ENCODE peak calls at places on chromosomes 11 and 22, in four cellular contexts. One of them, this sample, is unnamed.

GRCh38 chr11:112280268-112281126 is 19.8 kb upstream of the PLET1 start:
- DNase-seq in PC-3: peak
- DNase-seq in PC-9: peak
- DNase-seq in OCI-LY7: peak
- DNase-seq in this sample: peak

GRCh38 chr11:71580057-71581003 is 2.3 kb downstream of the KRTAP5-11 start:
- DNase-seq in PC-3: peak
- DNase-seq in PC-9: peak
- DNase-seq in OCI-LY7: peak
- DNase-seq in this sample: peak

GRCh38 chr22:27724706-27725105 is 76.8 kb downstream of the MN1 start:
- DNase-seq in PC-3: no peak
- DNase-seq in PC-9: peak
- DNase-seq in OCI-LY7: no peak
- DNase-seq in this sample: no peak

GRCh38 chr11:20731676-20732075 is 62.3 kb downstream of the NELL1 start:
- DNase-seq in PC-3: no peak
- DNase-seq in PC-9: no peak
- DNase-seq in OCI-LY7: no peak
- DNase-seq in this sample: no peak

GRCh38 chr11:45362636-45363035 is 76.5 kb upstream of the SYT13 start:
- DNase-seq in PC-3: no peak
- DNase-seq in PC-9: no peak
- DNase-seq in OCI-LY7: no peak
- DNase-seq in this sample: no peak

GRCh38 chr11:57315491-57315890 is 9.3 kb downstream of the TNKS1BP1 start:
- DNase-seq in PC-3: no peak
- DNase-seq in PC-9: no peak
- DNase-seq in OCI-LY7: no peak
- DNase-seq in this sample: no peak

GRCh38 chr11:46701078-46701654 is 335 bp downstream of the ZNF408 start:
- DNase-seq in PC-3: no peak
- DNase-seq in PC-9: no peak
- DNase-seq in OCI-LY7: no peak
- DNase-seq in this sample: peak

GRCh38 chr22:43850529-43850928 is 11.8 kb downstream of the SULT4A1 start:
- DNase-seq in PC-3: no peak
- DNase-seq in PC-9: no peak
- DNase-seq in OCI-LY7: no peak
- DNase-seq in this sample: no peak

GRCh38 chr11:14179126-14179820 is 179.7 kb downstream of the RRAS2 start:
- DNase-seq in PC-3: no peak
- DNase-seq in PC-9: no peak
- DNase-seq in OCI-LY7: no peak
- DNase-seq in this sample: no peak

GRCh38 chr11:30586251-30587144 is at the start of gene MPPED2:
- DNase-seq in PC-3: no peak
- DNase-seq in PC-9: no peak
- DNase-seq in OCI-LY7: no peak
- DNase-seq in this sample: peak

GRCh38 chr11:75063732-75064314 is 32.9 kb downstream of the OR2AT4 start:
- DNase-seq in PC-3: peak
- DNase-seq in PC-9: no peak
- DNase-seq in OCI-LY7: no peak
- DNase-seq in this sample: no peak

GRCh38 chr11:32081129-32081641 is 9.7 kb upstream of the RCN1 start:
- DNase-seq in PC-3: peak
- DNase-seq in PC-9: peak
- DNase-seq in OCI-LY7: no peak
- DNase-seq in this sample: no peak

GRCh38 chr22:46069518-46070214 is 80.7 kb upstream of the PPARA start:
- DNase-seq in PC-3: peak
- DNase-seq in PC-9: peak
- DNase-seq in OCI-LY7: peak
- DNase-seq in this sample: no peak

GRCh38 chr11:57792060-57792541 is 30.5 kb downstream of the CTNND1 start:
- DNase-seq in PC-3: no peak
- DNase-seq in PC-9: peak
- DNase-seq in OCI-LY7: no peak
- DNase-seq in this sample: no peak

GRCh38 chr11:22668005-22668796 is 1.8 kb downstream of the GAS2 start:
- DNase-seq in PC-3: no peak
- DNase-seq in PC-9: no peak
- DNase-seq in OCI-LY7: no peak
- DNase-seq in this sample: no peak

GRCh38 chr11:112525270-112525669 is 264.6 kb upstream of the PLET1 start:
- DNase-seq in PC-3: no peak
- DNase-seq in PC-9: no peak
- DNase-seq in OCI-LY7: no peak
- DNase-seq in this sample: no peak

GRCh38 chr11:11476971-11477645 is 124.1 kb upstream of the CSNK2A3 start:
- DNase-seq in PC-3: no peak
- DNase-seq in PC-9: no peak
- DNase-seq in OCI-LY7: no peak
- DNase-seq in this sample: no peak

GRCh38 chr22:37457093-37457893 is 28.9 kb downstream of the MFNG start:
- DNase-seq in PC-3: peak
- DNase-seq in PC-9: peak
- DNase-seq in OCI-LY7: peak
- DNase-seq in this sample: peak

GRCh38 chr22:21753374-21754111 is 17.9 kb upstream of the YPEL1 start:
- DNase-seq in PC-3: no peak
- DNase-seq in PC-9: no peak
- DNase-seq in OCI-LY7: peak
- DNase-seq in this sample: no peak
- H2AFZ ChIP-seq in PC-3: no peak
- H2AFZ ChIP-seq in PC-9: no peak
- H2AFZ ChIP-seq in OCI-LY7: no peak
- H2AFZ ChIP-seq in this sample: no peak

DNA sequence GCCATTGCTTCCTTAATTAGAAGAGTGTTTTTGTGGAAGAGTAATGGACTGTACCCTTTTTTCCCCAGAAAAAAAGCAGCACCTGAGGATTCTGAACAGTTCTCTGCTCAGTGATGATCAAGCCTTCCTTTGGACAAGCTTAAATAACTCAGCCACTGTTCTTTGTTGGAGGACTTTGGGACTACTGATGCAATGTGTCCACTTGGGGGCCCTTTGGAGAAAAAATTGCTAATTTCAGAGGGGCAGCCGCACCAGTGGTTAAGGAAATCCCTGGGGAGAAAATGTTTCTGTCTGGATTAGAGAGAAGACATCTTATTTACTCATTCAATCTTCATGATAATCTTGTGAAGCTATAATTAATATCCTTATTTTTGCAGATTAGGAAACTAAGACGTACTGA is 5.3 kb upstream of the KMT2A start:
- DNase-seq in PC-3: no peak
- DNase-seq in PC-9: no peak
- DNase-seq in OCI-LY7: no peak
- DNase-seq in this sample: peak
- TF ChIP-seq CTCF in PC-3: peak
- TF ChIP-seq CTCF in PC-9: no peak
- TF ChIP-seq CTCF in OCI-LY7: peak
- TF ChIP-seq CTCF in this sample: peak

DNA sequence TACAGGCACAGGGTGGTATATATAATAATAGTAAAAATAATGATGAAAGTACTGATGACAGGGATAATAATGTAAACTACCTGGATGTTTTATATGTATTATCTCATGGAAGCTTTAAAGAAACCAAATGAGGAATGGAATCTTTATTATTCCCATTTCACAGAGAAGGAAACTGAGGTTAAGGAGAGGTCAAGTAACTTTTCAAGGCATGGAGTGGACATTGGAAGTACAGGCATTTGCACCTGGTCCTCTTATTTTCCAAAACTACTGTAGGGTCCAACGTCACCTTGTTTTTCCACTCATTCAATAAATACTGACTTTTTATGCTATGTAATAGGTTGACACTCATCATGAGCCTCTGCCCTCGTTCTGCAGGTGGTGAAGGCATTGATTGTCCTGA is 37.9 kb upstream of the IL17RA start:
- DNase-seq in PC-3: no peak
- DNase-seq in PC-9: no peak
- DNase-seq in OCI-LY7: no peak
- DNase-seq in this sample: no peak
- H2AFZ ChIP-seq in PC-3: no peak
- H2AFZ ChIP-seq in PC-9: no peak
- H2AFZ ChIP-seq in OCI-LY7: no peak
- H2AFZ ChIP-seq in this sample: no peak

GRCh38 chr11:126573325-126574076 is 218.0 kb downstream of the ST3GAL4 start:
- DNase-seq in PC-3: no peak
- DNase-seq in PC-9: no peak
- DNase-seq in OCI-LY7: no peak
- DNase-seq in this sample: no peak
- TF ChIP-seq CTCF in PC-3: peak
- TF ChIP-seq CTCF in PC-9: no peak
- TF ChIP-seq CTCF in OCI-LY7: peak
- TF ChIP-seq CTCF in this sample: peak

DNA sequence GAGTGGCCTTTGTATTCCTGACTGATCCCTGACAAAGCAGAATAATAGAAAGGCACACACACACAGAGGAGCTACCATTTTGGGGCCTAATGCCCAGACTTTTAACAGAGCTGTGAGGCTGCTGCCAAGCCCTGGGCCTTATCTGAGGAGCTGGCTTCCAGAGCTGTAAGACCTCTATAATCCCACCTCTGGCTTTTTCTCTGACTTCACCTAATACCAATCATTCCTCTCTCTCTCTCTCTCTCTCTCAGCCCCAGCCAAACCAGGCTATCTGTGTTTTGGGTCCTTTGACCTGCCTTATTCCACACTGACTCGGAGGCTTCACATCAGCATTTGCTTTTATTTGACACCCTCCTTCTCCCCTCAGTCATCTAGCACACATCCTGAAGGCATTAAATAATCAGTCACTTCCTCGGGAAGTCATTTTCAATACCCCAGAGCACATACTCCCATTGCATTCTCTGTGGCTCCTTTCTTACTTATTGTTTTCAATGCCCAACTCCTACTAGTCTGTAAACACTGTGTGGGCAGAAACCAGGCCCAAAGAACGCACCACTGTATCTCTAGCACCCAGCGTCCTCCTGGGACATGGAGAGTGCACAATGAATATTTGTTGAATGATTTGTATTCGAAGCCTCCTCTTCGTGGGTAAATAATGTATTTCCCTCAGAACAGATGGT is 21.2 kb upstream of the TRIM44 start:
- DNase-seq in PC-3: peak
- DNase-seq in PC-9: no peak
- DNase-seq in OCI-LY7: no peak
- DNase-seq in this sample: peak
- H2AFZ ChIP-seq in PC-3: peak
- H2AFZ ChIP-seq in PC-9: no peak
- H2AFZ ChIP-seq in OCI-LY7: no peak
- H2AFZ ChIP-seq in this sample: no peak

DNA sequence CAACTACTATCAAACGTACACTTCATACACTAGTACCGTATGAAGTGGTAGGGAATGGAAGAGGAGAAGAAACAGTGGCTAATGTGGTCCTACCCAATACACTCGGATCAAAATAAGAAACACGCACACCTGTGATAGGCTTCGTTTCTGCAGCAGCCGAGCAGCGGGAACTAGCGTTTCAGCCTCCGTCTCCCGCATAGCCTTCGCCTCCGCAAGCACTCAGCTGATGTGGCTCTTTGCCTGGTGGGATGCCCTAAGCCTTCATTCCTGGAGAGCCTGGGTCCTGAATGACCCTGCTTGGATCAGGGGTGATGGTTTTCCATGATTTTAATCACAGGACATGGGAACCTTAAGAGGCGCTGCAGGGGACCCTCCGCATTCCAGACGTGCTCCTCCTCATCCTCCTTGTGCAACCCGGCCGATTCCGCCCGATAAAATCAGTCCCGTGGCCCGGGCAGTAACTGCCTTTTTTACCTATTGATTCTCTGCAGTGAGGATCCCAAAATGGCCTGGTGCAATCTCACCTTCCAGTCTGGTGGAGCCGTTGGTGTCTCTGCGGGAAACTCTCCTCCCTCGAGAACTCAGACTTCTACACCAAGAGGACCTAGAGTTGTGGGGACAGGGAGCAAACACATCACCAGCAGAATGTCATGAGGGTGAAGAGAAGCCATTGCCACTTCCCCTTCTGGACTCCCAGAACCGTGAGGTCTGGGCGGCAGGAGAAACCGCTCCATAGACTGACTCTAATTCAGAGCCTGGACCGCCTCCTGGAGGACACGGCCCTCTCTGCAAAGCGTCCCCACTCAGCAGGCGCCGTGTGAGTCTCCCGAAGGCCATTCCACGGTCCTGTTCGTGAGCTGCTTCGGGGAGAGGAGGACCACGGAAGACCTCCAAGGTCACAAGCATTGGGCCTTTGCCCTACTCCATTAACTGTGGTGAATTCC is 8.1 kb downstream of the C11orf21 start:
- DNase-seq in PC-3: no peak
- DNase-seq in PC-9: no peak
- DNase-seq in OCI-LY7: no peak
- DNase-seq in this sample: peak
- TF ChIP-seq CTCF in PC-3: no peak
- TF ChIP-seq CTCF in PC-9: no peak
- TF ChIP-seq CTCF in OCI-LY7: no peak
- TF ChIP-seq CTCF in this sample: peak

DNA sequence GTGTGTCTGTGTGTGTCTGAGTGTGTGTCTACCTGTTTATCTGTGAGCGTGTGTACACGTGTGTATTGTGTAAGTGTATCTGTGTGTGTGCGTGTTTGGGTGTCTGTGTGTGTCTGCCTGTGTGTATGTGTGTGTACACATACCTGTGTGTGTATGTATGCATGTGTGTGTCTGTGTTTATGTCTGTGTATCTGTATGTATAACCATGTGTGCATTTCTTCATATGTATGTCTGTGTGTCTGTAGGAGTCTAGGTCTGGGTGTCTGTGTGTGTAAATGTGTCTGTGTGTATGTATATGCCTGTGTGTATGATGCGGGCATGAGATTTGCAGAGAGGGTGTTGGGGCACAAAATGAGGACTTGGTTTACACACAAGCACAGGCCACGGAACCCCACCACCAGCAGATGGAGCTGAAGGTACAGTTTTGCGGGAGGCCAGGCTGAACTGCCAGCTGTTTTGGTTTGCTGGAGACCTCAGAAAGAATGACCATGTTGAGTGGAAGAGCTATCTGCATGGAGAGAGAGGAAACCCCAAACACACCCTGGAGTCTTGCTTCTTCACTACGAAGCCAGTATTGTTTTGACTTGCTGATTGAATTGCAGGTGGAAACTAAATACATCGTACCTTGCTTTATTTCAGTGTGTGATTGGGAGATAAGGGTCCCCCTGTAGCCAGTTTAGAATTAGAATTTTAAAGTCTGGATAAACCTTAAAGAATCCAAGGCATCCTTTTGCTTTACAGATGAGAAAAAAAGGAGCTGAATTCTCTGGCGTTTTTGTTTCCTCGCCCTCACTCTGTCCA is 497.2 kb downstream of the NTM start:
- DNase-seq in PC-3: peak
- DNase-seq in PC-9: no peak
- DNase-seq in OCI-LY7: peak
- DNase-seq in this sample: peak
- H2AFZ ChIP-seq in PC-3: no peak
- H2AFZ ChIP-seq in PC-9: no peak
- H2AFZ ChIP-seq in OCI-LY7: no peak
- H2AFZ ChIP-seq in this sample: peak